ENCODE peak calls at places on chromosomes 2 and 18, in four cellular contexts. One of them, this sample, is unnamed.

GRCh38 chr18:77407733-77408132 is 158.1 kb downstream of the GALR1 start:
- DNase-seq in neuronal stem cell: no peak
- DNase-seq in H9: no peak
- DNase-seq in H1: no peak
- DNase-seq in this sample: peak; percentile 25

GRCh38 chr2:3257166-3257565 is 120.5 kb downstream of the EIPR1 start:
- DNase-seq in neuronal stem cell: no peak
- DNase-seq in H9: peak; percentile 48
- DNase-seq in H1: no peak
- DNase-seq in this sample: peak; percentile 70

GRCh38 chr2:148978026-148978685 is 60.3 kb upstream of the LYPD6B start:
- DNase-seq in neuronal stem cell: no peak
- DNase-seq in H9: no peak
- DNase-seq in H1: no peak
- DNase-seq in this sample: peak; percentile 35

GRCh38 chr2:121944072-121944829 is 188.8 kb downstream of the TSN start:
- DNase-seq in neuronal stem cell: no peak
- DNase-seq in H9: no peak
- DNase-seq in H1: no peak
- DNase-seq in this sample: no peak

GRCh38 chr18:38076346-38077053 is 510.9 kb upstream of the CELF4 start:
- DNase-seq in neuronal stem cell: no peak
- DNase-seq in H9: no peak
- DNase-seq in H1: no peak
- DNase-seq in this sample: no peak

GRCh38 chr2:56484906-56485305 is 301.1 kb downstream of the CCDC85A start:
- DNase-seq in neuronal stem cell: no peak
- DNase-seq in H9: no peak
- DNase-seq in H1: no peak
- DNase-seq in this sample: no peak

GRCh38 chr2:85755122-85756027 is 1.6 kb downstream of the ATOH8 start:
- DNase-seq in neuronal stem cell: no peak
- DNase-seq in H9: no peak
- DNase-seq in H1: no peak
- DNase-seq in this sample: no peak

GRCh38 chr2:119350311-119350998 is 16.2 kb downstream of the C2orf76 start:
- DNase-seq in neuronal stem cell: no peak
- DNase-seq in H9: peak; percentile 51
- DNase-seq in H1: no peak
- DNase-seq in this sample: peak; percentile 59

GRCh38 chr2:106129150-106129549 is 65.0 kb downstream of the UXS1 start:
- DNase-seq in neuronal stem cell: no peak
- DNase-seq in H9: no peak
- DNase-seq in H1: no peak
- DNase-seq in this sample: no peak

GRCh38 chr2:34481542-34481941 is 882.4 kb upstream of the FAM98A start:
- DNase-seq in neuronal stem cell: no peak
- DNase-seq in H9: no peak
- DNase-seq in H1: no peak
- DNase-seq in this sample: no peak

GRCh38 chr2:190693533-190694226 is 44.8 kb downstream of the NAB1 start:
- DNase-seq in neuronal stem cell: no peak
- DNase-seq in H9: no peak
- DNase-seq in H1: no peak
- DNase-seq in this sample: no peak

GRCh38 chr18:76593838-76594237 is 98.8 kb upstream of the ZNF516 start:
- DNase-seq in neuronal stem cell: no peak
- DNase-seq in H9: no peak
- DNase-seq in H1: no peak
- DNase-seq in this sample: no peak

GRCh38 chr18:69838620-69839411 is 108.9 kb downstream of the CD226 start:
- DNase-seq in neuronal stem cell: no peak
- DNase-seq in H9: peak; percentile 91
- DNase-seq in H1: peak; percentile 41
- DNase-seq in this sample: peak; percentile 80

GRCh38 chr2:217058791-217059755 is 199.2 kb upstream of the TNP1 start:
- DNase-seq in neuronal stem cell: no peak
- DNase-seq in H9: no peak
- DNase-seq in H1: no peak
- DNase-seq in this sample: no peak

GRCh38 chr18:837922-838321 is 25.9 kb upstream of the YES1 start:
- DNase-seq in neuronal stem cell: no peak
- DNase-seq in H9: no peak
- DNase-seq in H1: no peak
- DNase-seq in this sample: no peak

GRCh38 chr18:41150316-41150715 is 804.7 kb upstream of the PIK3C3 start:
- DNase-seq in neuronal stem cell: no peak
- DNase-seq in H9: no peak
- DNase-seq in H1: no peak
- DNase-seq in this sample: no peak

GRCh38 chr2:234952270-234953115 is 676 bp downstream of the SH3BP4 start:
- DNase-seq in neuronal stem cell: no peak
- DNase-seq in H9: no peak
- DNase-seq in H1: no peak
- DNase-seq in this sample: peak; percentile 48

GRCh38 chr2:88182721-88183120 is 12.6 kb downstream of the THNSL2 start:
- DNase-seq in neuronal stem cell: no peak
- DNase-seq in H9: no peak
- DNase-seq in H1: no peak
- DNase-seq in this sample: no peak

GRCh38 chr2:90209806-90210205 is 1518.3 kb downstream of the RPIA start:
- DNase-seq in neuronal stem cell: no peak
- DNase-seq in H9: no peak
- DNase-seq in H1: no peak
- DNase-seq in this sample: no peak

GRCh38 chr2:239690651-239691631 is 290.1 kb upstream of the HDAC4 start:
- DNase-seq in neuronal stem cell: no peak
- DNase-seq in H9: no peak
- DNase-seq in H1: no peak
- DNase-seq in this sample: no peak

GRCh38 chr2:200747668-200748618 is 63.8 kb upstream of the BZW1 start:
- DNase-seq in neuronal stem cell: no peak
- DNase-seq in H9: no peak
- DNase-seq in H1: no peak
- DNase-seq in this sample: no peak

GRCh38 chr2:67895171-67895941 is 167.4 kb downstream of the C1D start:
- DNase-seq in neuronal stem cell: no peak
- DNase-seq in H9: peak; percentile 55
- DNase-seq in H1: peak; percentile 5
- DNase-seq in this sample: peak; percentile 89

GRCh38 chr18:32213693-32214092 is 23.9 kb downstream of the MEP1B start:
- DNase-seq in neuronal stem cell: no peak
- DNase-seq in H9: no peak
- DNase-seq in H1: no peak
- DNase-seq in this sample: no peak
- H2BK120ac ChIP-seq in neuronal stem cell: no peak overlapping the region
- H2BK120ac ChIP-seq in H9: no peak overlapping the region
- H2BK120ac ChIP-seq in H1: no peak overlapping the region
- H2BK120ac ChIP-seq in this sample: no peak overlapping the region

GRCh38 chr18:58970943-58971799 is 106.5 kb downstream of the ZNF532 start:
- DNase-seq in neuronal stem cell: no peak
- DNase-seq in H9: no peak
- DNase-seq in H1: no peak
- DNase-seq in this sample: no peak
- H2BK120ac ChIP-seq in neuronal stem cell: no peak overlapping the region
- H2BK120ac ChIP-seq in H9: no peak overlapping the region
- H2BK120ac ChIP-seq in H1: no peak overlapping the region
- H2BK120ac ChIP-seq in this sample: no peak overlapping the region

GRCh38 chr2:21194147-21194546 is 70.4 kb downstream of the TDRD15 start:
- DNase-seq in neuronal stem cell: no peak
- DNase-seq in H9: no peak
- DNase-seq in H1: no peak
- DNase-seq in this sample: no peak

GRCh38 chr2:21191535-21191934 is 67.8 kb downstream of the TDRD15 start:
- DNase-seq in neuronal stem cell: no peak
- DNase-seq in H9: no peak
- DNase-seq in H1: no peak
- DNase-seq in this sample: no peak

GRCh38 chr2:21198637-21199036 is 74.9 kb downstream of the TDRD15 start:
- DNase-seq in neuronal stem cell: no peak
- DNase-seq in H9: no peak
- DNase-seq in H1: no peak
- DNase-seq in this sample: no peak

GRCh38 chr2:21194828-21195227 is 71.1 kb downstream of the TDRD15 start:
- DNase-seq in neuronal stem cell: peak; percentile 6
- DNase-seq in H9: no peak
- DNase-seq in H1: no peak
- DNase-seq in this sample: peak; percentile 96

DNA sequence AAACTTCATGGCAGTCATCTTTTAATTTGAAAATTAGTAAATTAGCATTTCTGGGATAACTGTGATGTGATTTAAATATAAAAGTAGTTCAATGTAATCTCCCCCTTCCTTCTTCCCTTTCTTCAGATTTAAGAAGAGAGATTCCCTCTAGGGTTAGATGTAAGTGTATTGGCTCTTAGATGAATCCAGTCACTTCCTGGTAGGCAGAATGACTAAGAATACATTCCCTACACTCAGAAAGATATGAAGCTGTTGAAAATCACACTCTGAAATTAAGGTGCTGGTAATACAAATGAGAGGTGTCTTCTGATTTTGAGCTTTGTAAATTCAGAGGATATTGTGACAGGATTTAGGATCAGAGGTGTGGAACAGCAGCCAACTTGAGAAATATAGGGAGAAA is 71.6 kb downstream of the TDRD15 start:
- DNase-seq in neuronal stem cell: no peak
- DNase-seq in H9: no peak
- DNase-seq in H1: no peak
- DNase-seq in this sample: peak; percentile 83
- H2BK120ac ChIP-seq in neuronal stem cell: no peak overlapping the region
- H2BK120ac ChIP-seq in H9: no peak overlapping the region
- H2BK120ac ChIP-seq in H1: no peak overlapping the region
- H2BK120ac ChIP-seq in this sample: no peak overlapping the region

GRCh38 chr2:75597949-75598348 is 37.2 kb upstream of the EVA1A start:
- DNase-seq in neuronal stem cell: no peak
- DNase-seq in H9: no peak
- DNase-seq in H1: no peak
- DNase-seq in this sample: no peak
- H2BK120ac ChIP-seq in neuronal stem cell: no peak overlapping the region
- H2BK120ac ChIP-seq in H9: no peak overlapping the region
- H2BK120ac ChIP-seq in H1: no peak overlapping the region
- H2BK120ac ChIP-seq in this sample: no peak overlapping the region

GRCh38 chr2:173652731-173653426 is 298.2 kb downstream of the CDCA7 start:
- DNase-seq in neuronal stem cell: no peak
- DNase-seq in H9: no peak
- DNase-seq in H1: no peak
- DNase-seq in this sample: peak; percentile 45

GRCh38 chr2:173652311-173652710 is 297.6 kb downstream of the CDCA7 start:
- DNase-seq in neuronal stem cell: no peak
- DNase-seq in H9: no peak
- DNase-seq in H1: no peak
- DNase-seq in this sample: peak; percentile 64

GRCh38 chr2:173654146-173654895 is 299.6 kb downstream of the CDCA7 start:
- DNase-seq in neuronal stem cell: no peak
- DNase-seq in H9: peak; percentile 42
- DNase-seq in H1: no peak
- DNase-seq in this sample: no peak

GRCh38 chr2:173654896-173655265 is 300.2 kb downstream of the CDCA7 start:
- DNase-seq in neuronal stem cell: no peak
- DNase-seq in H9: no peak
- DNase-seq in H1: no peak
- DNase-seq in this sample: no peak

GRCh38 chr2:173653427-173653795 is 298.7 kb downstream of the CDCA7 start:
- DNase-seq in neuronal stem cell: no peak
- DNase-seq in H9: no peak
- DNase-seq in H1: no peak
- DNase-seq in this sample: no peak
- H2BK120ac ChIP-seq in neuronal stem cell: no peak overlapping the region
- H2BK120ac ChIP-seq in H9: no peak overlapping the region
- H2BK120ac ChIP-seq in H1: no peak overlapping the region
- H2BK120ac ChIP-seq in this sample: no peak overlapping the region

GRCh38 chr2:61853848-61854434 is at the start of gene FAM161A:
- DNase-seq in neuronal stem cell: peak; percentile 87
- DNase-seq in H9: peak; percentile 89
- DNase-seq in H1: peak; percentile 49
- DNase-seq in this sample: peak; percentile 92
- H2BK120ac ChIP-seq in neuronal stem cell: no peak within 1 kb of the TSS
- H2BK120ac ChIP-seq in H9: no peak within 1 kb of the TSS
- H2BK120ac ChIP-seq in H1: peak within 1 kb of the TSS; percentile 44
- H2BK120ac ChIP-seq in this sample: no peak within 1 kb of the TSS